ENCODE peak calls at places on chromosome 15, in nine cellular contexts. One of them, this sample, is unnamed.

GRCh38 chr15:63348392-63348791 is 33.3 kb downstream of the CA12 start:
- DNase-seq in heart right ventricle: peak
- DNase-seq in body of pancreas: peak
- DNase-seq in mesendoderm: no peak
- DNase-seq in ovary: peak
- DNase-seq in PC-3: peak
- DNase-seq in suprapubic skin: no peak
- DNase-seq in brain microvascular endothelial cell: peak
- DNase-seq in CD4-positive, alpha-beta T cell: no peak
- DNase-seq in this sample: no peak

GRCh38 chr15:101017041-101017754 is 98.0 kb downstream of the LRRK1 start:
- DNase-seq in heart right ventricle: no peak
- DNase-seq in body of pancreas: no peak
- DNase-seq in mesendoderm: peak
- DNase-seq in ovary: no peak
- DNase-seq in PC-3: peak
- DNase-seq in suprapubic skin: peak
- DNase-seq in brain microvascular endothelial cell: no peak
- DNase-seq in CD4-positive, alpha-beta T cell: no peak
- DNase-seq in this sample: no peak

GRCh38 chr15:76341366-76342045 is 4.9 kb downstream of the ISL2 start:
- DNase-seq in heart right ventricle: peak
- DNase-seq in body of pancreas: peak
- DNase-seq in mesendoderm: peak
- DNase-seq in ovary: no peak
- DNase-seq in PC-3: no peak
- DNase-seq in suprapubic skin: no peak
- DNase-seq in brain microvascular endothelial cell: no peak
- DNase-seq in CD4-positive, alpha-beta T cell: no peak
- DNase-seq in this sample: no peak

GRCh38 chr15:60362318-60363023 is 35.3 kb downstream of the ANXA2 start:
- DNase-seq in heart right ventricle: no peak
- DNase-seq in body of pancreas: no peak
- DNase-seq in mesendoderm: no peak
- DNase-seq in ovary: no peak
- DNase-seq in PC-3: peak
- DNase-seq in suprapubic skin: no peak
- DNase-seq in brain microvascular endothelial cell: peak
- DNase-seq in CD4-positive, alpha-beta T cell: no peak
- DNase-seq in this sample: no peak

GRCh38 chr15:45635763-45636292 is 999 bp downstream of the SQOR start:
- DNase-seq in heart right ventricle: no peak
- DNase-seq in body of pancreas: no peak
- DNase-seq in mesendoderm: no peak
- DNase-seq in ovary: no peak
- DNase-seq in PC-3: no peak
- DNase-seq in suprapubic skin: no peak
- DNase-seq in brain microvascular endothelial cell: no peak
- DNase-seq in CD4-positive, alpha-beta T cell: no peak
- DNase-seq in this sample: no peak

GRCh38 chr15:60392601-60392985 is 5.2 kb downstream of the ANXA2 start:
- DNase-seq in heart right ventricle: no peak
- DNase-seq in body of pancreas: no peak
- DNase-seq in mesendoderm: peak
- DNase-seq in ovary: no peak
- DNase-seq in PC-3: peak
- DNase-seq in suprapubic skin: no peak
- DNase-seq in brain microvascular endothelial cell: peak
- DNase-seq in CD4-positive, alpha-beta T cell: no peak
- DNase-seq in this sample: no peak

GRCh38 chr15:40766906-40767837 is 2.6 kb upstream of the C15orf62 start:
- DNase-seq in heart right ventricle: no peak
- DNase-seq in body of pancreas: no peak
- DNase-seq in mesendoderm: no peak
- DNase-seq in ovary: no peak
- DNase-seq in PC-3: peak
- DNase-seq in suprapubic skin: no peak
- DNase-seq in brain microvascular endothelial cell: peak
- DNase-seq in CD4-positive, alpha-beta T cell: no peak
- DNase-seq in this sample: no peak

GRCh38 chr15:42133892-42134502 is 22.4 kb downstream of the PLA2G4F start:
- DNase-seq in heart right ventricle: peak
- DNase-seq in body of pancreas: peak
- DNase-seq in mesendoderm: peak
- DNase-seq in ovary: no peak
- DNase-seq in PC-3: peak
- DNase-seq in suprapubic skin: peak
- DNase-seq in brain microvascular endothelial cell: no peak
- DNase-seq in CD4-positive, alpha-beta T cell: peak
- DNase-seq in this sample: no peak

GRCh38 chr15:75195122-75195765 is 6.4 kb upstream of the C15orf39 start:
- DNase-seq in heart right ventricle: peak
- DNase-seq in body of pancreas: peak
- DNase-seq in mesendoderm: peak
- DNase-seq in ovary: peak
- DNase-seq in PC-3: no peak
- DNase-seq in suprapubic skin: no peak
- DNase-seq in brain microvascular endothelial cell: no peak
- DNase-seq in CD4-positive, alpha-beta T cell: no peak
- DNase-seq in this sample: no peak

GRCh38 chr15:94791008-94791407 is 559.6 kb downstream of the MCTP2 start:
- DNase-seq in heart right ventricle: no peak
- DNase-seq in body of pancreas: no peak
- DNase-seq in mesendoderm: no peak
- DNase-seq in ovary: no peak
- DNase-seq in PC-3: no peak
- DNase-seq in suprapubic skin: no peak
- DNase-seq in brain microvascular endothelial cell: no peak
- DNase-seq in CD4-positive, alpha-beta T cell: no peak
- DNase-seq in this sample: no peak

GRCh38 chr15:22839046-22839705 is 710 bp downstream of the NIPA2 start:
- DNase-seq in heart right ventricle: no peak
- DNase-seq in body of pancreas: no peak
- DNase-seq in mesendoderm: no peak
- DNase-seq in ovary: no peak
- DNase-seq in PC-3: no peak
- DNase-seq in suprapubic skin: no peak
- DNase-seq in brain microvascular endothelial cell: no peak
- DNase-seq in CD4-positive, alpha-beta T cell: no peak
- DNase-seq in this sample: no peak

GRCh38 chr15:31444844-31445243 is 118.2 kb downstream of the KLF13 start:
- DNase-seq in heart right ventricle: no peak
- DNase-seq in body of pancreas: no peak
- DNase-seq in mesendoderm: no peak
- DNase-seq in ovary: no peak
- DNase-seq in PC-3: no peak
- DNase-seq in suprapubic skin: no peak
- DNase-seq in brain microvascular endothelial cell: no peak
- DNase-seq in CD4-positive, alpha-beta T cell: no peak
- DNase-seq in this sample: no peak

GRCh38 chr15:64426845-64427465 is 33.4 kb upstream of the ZNF609 start:
- DNase-seq in heart right ventricle: no peak
- DNase-seq in body of pancreas: no peak
- DNase-seq in mesendoderm: peak
- DNase-seq in ovary: no peak
- DNase-seq in PC-3: peak
- DNase-seq in suprapubic skin: no peak
- DNase-seq in brain microvascular endothelial cell: no peak
- DNase-seq in CD4-positive, alpha-beta T cell: no peak
- DNase-seq in this sample: no peak

GRCh38 chr15:26628879-26629529 is 143.9 kb downstream of the GABRB3 start:
- DNase-seq in heart right ventricle: peak
- DNase-seq in body of pancreas: peak
- DNase-seq in mesendoderm: peak
- DNase-seq in ovary: peak
- DNase-seq in PC-3: peak
- DNase-seq in suprapubic skin: no peak
- DNase-seq in brain microvascular endothelial cell: no peak
- DNase-seq in CD4-positive, alpha-beta T cell: no peak
- DNase-seq in this sample: peak

GRCh38 chr15:77034620-77035467 is 36.1 kb downstream of the TSPAN3 start:
- DNase-seq in heart right ventricle: peak
- DNase-seq in body of pancreas: no peak
- DNase-seq in mesendoderm: no peak
- DNase-seq in ovary: no peak
- DNase-seq in PC-3: peak
- DNase-seq in suprapubic skin: peak
- DNase-seq in brain microvascular endothelial cell: no peak
- DNase-seq in CD4-positive, alpha-beta T cell: no peak
- DNase-seq in this sample: no peak

GRCh38 chr15:78925956-78926743 is 18.7 kb downstream of the CTSH start:
- DNase-seq in heart right ventricle: no peak
- DNase-seq in body of pancreas: no peak
- DNase-seq in mesendoderm: no peak
- DNase-seq in ovary: no peak
- DNase-seq in PC-3: no peak
- DNase-seq in suprapubic skin: no peak
- DNase-seq in brain microvascular endothelial cell: no peak
- DNase-seq in CD4-positive, alpha-beta T cell: no peak
- DNase-seq in this sample: no peak

GRCh38 chr15:63998489-63998888 is 47.8 kb downstream of the DAPK2 start:
- DNase-seq in heart right ventricle: no peak
- DNase-seq in body of pancreas: no peak
- DNase-seq in mesendoderm: no peak
- DNase-seq in ovary: no peak
- DNase-seq in PC-3: no peak
- DNase-seq in suprapubic skin: no peak
- DNase-seq in brain microvascular endothelial cell: no peak
- DNase-seq in CD4-positive, alpha-beta T cell: no peak
- DNase-seq in this sample: no peak

GRCh38 chr15:58746174-58746573 is 3.3 kb downstream of the ADAM10 start:
- DNase-seq in heart right ventricle: no peak
- DNase-seq in body of pancreas: no peak
- DNase-seq in mesendoderm: no peak
- DNase-seq in ovary: no peak
- DNase-seq in PC-3: no peak
- DNase-seq in suprapubic skin: no peak
- DNase-seq in brain microvascular endothelial cell: no peak
- DNase-seq in CD4-positive, alpha-beta T cell: no peak
- DNase-seq in this sample: no peak
- H3K27ac ChIP-seq in heart right ventricle: no peak
- H3K27ac ChIP-seq in body of pancreas: no peak
- H3K27ac ChIP-seq in mesendoderm: no peak
- H3K27ac ChIP-seq in ovary: no peak
- H3K27ac ChIP-seq in PC-3: no peak
- H3K27ac ChIP-seq in suprapubic skin: no peak
- H3K27ac ChIP-seq in brain microvascular endothelial cell: no peak
- H3K27ac ChIP-seq in CD4-positive, alpha-beta T cell: no peak
- H3K27ac ChIP-seq in this sample: no peak

GRCh38 chr15:57339321-57339720 is 37.0 kb upstream of the CGNL1 start:
- DNase-seq in heart right ventricle: no peak
- DNase-seq in body of pancreas: no peak
- DNase-seq in mesendoderm: no peak
- DNase-seq in ovary: no peak
- DNase-seq in PC-3: no peak
- DNase-seq in suprapubic skin: no peak
- DNase-seq in brain microvascular endothelial cell: no peak
- DNase-seq in CD4-positive, alpha-beta T cell: no peak
- DNase-seq in this sample: no peak

GRCh38 chr15:57343018-57343417 is 33.3 kb upstream of the CGNL1 start:
- DNase-seq in heart right ventricle: no peak
- DNase-seq in body of pancreas: no peak
- DNase-seq in mesendoderm: no peak
- DNase-seq in ovary: no peak
- DNase-seq in PC-3: no peak
- DNase-seq in suprapubic skin: no peak
- DNase-seq in brain microvascular endothelial cell: no peak
- DNase-seq in CD4-positive, alpha-beta T cell: no peak
- DNase-seq in this sample: no peak

GRCh38 chr15:57343526-57343925 is 32.8 kb upstream of the CGNL1 start:
- DNase-seq in heart right ventricle: no peak
- DNase-seq in body of pancreas: no peak
- DNase-seq in mesendoderm: no peak
- DNase-seq in ovary: no peak
- DNase-seq in PC-3: no peak
- DNase-seq in suprapubic skin: no peak
- DNase-seq in brain microvascular endothelial cell: no peak
- DNase-seq in CD4-positive, alpha-beta T cell: no peak
- DNase-seq in this sample: no peak

GRCh38 chr15:57344282-57344681 is 32.0 kb upstream of the CGNL1 start:
- DNase-seq in heart right ventricle: no peak
- DNase-seq in body of pancreas: no peak
- DNase-seq in mesendoderm: no peak
- DNase-seq in ovary: no peak
- DNase-seq in PC-3: no peak
- DNase-seq in suprapubic skin: no peak
- DNase-seq in brain microvascular endothelial cell: no peak
- DNase-seq in CD4-positive, alpha-beta T cell: no peak
- DNase-seq in this sample: no peak

GRCh38 chr15:57340673-57341259 is 35.5 kb upstream of the CGNL1 start:
- DNase-seq in heart right ventricle: no peak
- DNase-seq in body of pancreas: peak
- DNase-seq in mesendoderm: peak
- DNase-seq in ovary: peak
- DNase-seq in PC-3: peak
- DNase-seq in suprapubic skin: no peak
- DNase-seq in brain microvascular endothelial cell: peak
- DNase-seq in CD4-positive, alpha-beta T cell: no peak
- DNase-seq in this sample: no peak
- H3K27ac ChIP-seq in heart right ventricle: no peak
- H3K27ac ChIP-seq in body of pancreas: no peak
- H3K27ac ChIP-seq in mesendoderm: no peak
- H3K27ac ChIP-seq in ovary: no peak
- H3K27ac ChIP-seq in PC-3: no peak
- H3K27ac ChIP-seq in suprapubic skin: no peak
- H3K27ac ChIP-seq in brain microvascular endothelial cell: no peak
- H3K27ac ChIP-seq in CD4-positive, alpha-beta T cell: no peak
- H3K27ac ChIP-seq in this sample: no peak

DNA sequence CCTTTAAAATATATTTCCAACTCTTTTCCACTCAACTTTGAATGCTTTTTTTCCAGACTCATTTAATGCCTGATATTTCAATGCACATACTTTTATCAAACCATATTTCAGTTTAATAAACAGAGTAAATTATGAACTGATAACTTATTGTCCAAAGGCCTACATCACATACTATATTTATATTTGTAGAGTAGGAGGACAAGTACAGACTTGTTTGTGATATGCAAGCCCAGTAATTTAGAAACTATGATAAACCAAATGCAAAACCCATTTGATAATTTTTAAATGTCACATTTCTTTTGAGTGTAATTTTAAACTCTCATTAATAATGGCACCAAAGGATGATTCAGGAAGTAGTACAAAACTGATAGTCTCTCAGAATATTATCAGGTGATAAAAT is 3.3 kb downstream of the RFX7 start:
- DNase-seq in heart right ventricle: no peak
- DNase-seq in body of pancreas: no peak
- DNase-seq in mesendoderm: no peak
- DNase-seq in ovary: no peak
- DNase-seq in PC-3: no peak
- DNase-seq in suprapubic skin: no peak
- DNase-seq in brain microvascular endothelial cell: no peak
- DNase-seq in CD4-positive, alpha-beta T cell: no peak
- DNase-seq in this sample: no peak
- H3K27ac ChIP-seq in heart right ventricle: no peak
- H3K27ac ChIP-seq in body of pancreas: no peak
- H3K27ac ChIP-seq in mesendoderm: no peak
- H3K27ac ChIP-seq in ovary: no peak
- H3K27ac ChIP-seq in PC-3: no peak
- H3K27ac ChIP-seq in suprapubic skin: no peak
- H3K27ac ChIP-seq in brain microvascular endothelial cell: no peak
- H3K27ac ChIP-seq in CD4-positive, alpha-beta T cell: no peak
- H3K27ac ChIP-seq in this sample: no peak

GRCh38 chr15:92651877-92652575 is 3.5 kb downstream of the FAM174B start:
- DNase-seq in heart right ventricle: no peak
- DNase-seq in body of pancreas: no peak
- DNase-seq in mesendoderm: no peak
- DNase-seq in ovary: peak
- DNase-seq in PC-3: no peak
- DNase-seq in suprapubic skin: no peak
- DNase-seq in brain microvascular endothelial cell: no peak
- DNase-seq in CD4-positive, alpha-beta T cell: no peak
- DNase-seq in this sample: no peak
- H3K27ac ChIP-seq in heart right ventricle: no peak
- H3K27ac ChIP-seq in body of pancreas: peak
- H3K27ac ChIP-seq in mesendoderm: peak
- H3K27ac ChIP-seq in ovary: no peak
- H3K27ac ChIP-seq in PC-3: peak
- H3K27ac ChIP-seq in suprapubic skin: no peak
- H3K27ac ChIP-seq in brain microvascular endothelial cell: no peak
- H3K27ac ChIP-seq in CD4-positive, alpha-beta T cell: no peak
- H3K27ac ChIP-seq in this sample: no peak

This sample was measured in caudate nucleus.